ENCODE peak calls at places on chromosome 6, in ten cellular contexts. One of them, this sample, is unnamed.

GRCh38 chr6:90477366-90477765 is 109.5 kb downstream of the MAP3K7 start:
- DNase-seq in ovary: no peak
- DNase-seq in GM12892: no peak
- DNase-seq in amniotic stem cell: no peak
- DNase-seq in midbrain: no peak
- DNase-seq in Peyer's patch: no peak
- DNase-seq in NAMALWA: no peak
- DNase-seq in MCF 10A: no peak
- DNase-seq in GM06990: no peak
- DNase-seq in stimulated activated CD4-positive, alpha-beta T cell treated with anti-CD3 and anti-CD28 coated beads, Interleukin-12 subunit alpha, Interleukin-12 subunit beta, amount 100 ng/mL, for 24 hours: no peak
- DNase-seq in this sample: no peak

GRCh38 chr6:158703840-158704822 is 54.3 kb downstream of the SYTL3 start:
- DNase-seq in ovary: peak; percentile 83
- DNase-seq in GM12892: peak; percentile 90
- DNase-seq in amniotic stem cell: peak; percentile 28
- DNase-seq in midbrain: peak; percentile 72
- DNase-seq in Peyer's patch: peak; percentile 96
- DNase-seq in NAMALWA: peak; percentile 86
- DNase-seq in MCF 10A: peak; percentile 65
- DNase-seq in GM06990: peak; percentile 89
- DNase-seq in stimulated activated CD4-positive, alpha-beta T cell treated with anti-CD3 and anti-CD28 coated beads, Interleukin-12 subunit alpha, Interleukin-12 subunit beta, amount 100 ng/mL, for 24 hours: peak; percentile 46
- DNase-seq in this sample: no peak

GRCh38 chr6:41224800-41225199 is 3.3 kb upstream of the TREML4 start:
- DNase-seq in ovary: no peak
- DNase-seq in GM12892: no peak
- DNase-seq in amniotic stem cell: no peak
- DNase-seq in midbrain: no peak
- DNase-seq in Peyer's patch: no peak
- DNase-seq in NAMALWA: no peak
- DNase-seq in MCF 10A: no peak
- DNase-seq in GM06990: no peak
- DNase-seq in stimulated activated CD4-positive, alpha-beta T cell treated with anti-CD3 and anti-CD28 coated beads, Interleukin-12 subunit alpha, Interleukin-12 subunit beta, amount 100 ng/mL, for 24 hours: no peak
- DNase-seq in this sample: no peak

GRCh38 chr6:31713991-31714684 is 1.0 kb upstream of the LY6G6D start:
- DNase-seq in ovary: no peak
- DNase-seq in GM12892: no peak
- DNase-seq in amniotic stem cell: no peak
- DNase-seq in midbrain: no peak
- DNase-seq in Peyer's patch: no peak
- DNase-seq in NAMALWA: no peak
- DNase-seq in MCF 10A: no peak
- DNase-seq in GM06990: no peak
- DNase-seq in stimulated activated CD4-positive, alpha-beta T cell treated with anti-CD3 and anti-CD28 coated beads, Interleukin-12 subunit alpha, Interleukin-12 subunit beta, amount 100 ng/mL, for 24 hours: no peak
- DNase-seq in this sample: no peak

GRCh38 chr6:36633915-36634314 is 39.8 kb downstream of the SRSF3 start:
- DNase-seq in ovary: peak; percentile 77
- DNase-seq in GM12892: no peak
- DNase-seq in amniotic stem cell: peak; percentile 40
- DNase-seq in midbrain: no peak
- DNase-seq in Peyer's patch: peak; percentile 61
- DNase-seq in NAMALWA: no peak
- DNase-seq in MCF 10A: no peak
- DNase-seq in GM06990: no peak
- DNase-seq in stimulated activated CD4-positive, alpha-beta T cell treated with anti-CD3 and anti-CD28 coated beads, Interleukin-12 subunit alpha, Interleukin-12 subunit beta, amount 100 ng/mL, for 24 hours: no peak
- DNase-seq in this sample: peak; percentile 51

GRCh38 chr6:13730704-13731103 is 19.1 kb upstream of the RANBP9 start:
- DNase-seq in ovary: no peak
- DNase-seq in GM12892: no peak
- DNase-seq in amniotic stem cell: no peak
- DNase-seq in midbrain: no peak
- DNase-seq in Peyer's patch: no peak
- DNase-seq in NAMALWA: no peak
- DNase-seq in MCF 10A: no peak
- DNase-seq in GM06990: no peak
- DNase-seq in stimulated activated CD4-positive, alpha-beta T cell treated with anti-CD3 and anti-CD28 coated beads, Interleukin-12 subunit alpha, Interleukin-12 subunit beta, amount 100 ng/mL, for 24 hours: no peak
- DNase-seq in this sample: no peak

GRCh38 chr6:125140808-125141207 is 12.8 kb upstream of the TPD52L1 start:
- DNase-seq in ovary: no peak
- DNase-seq in GM12892: no peak
- DNase-seq in amniotic stem cell: no peak
- DNase-seq in midbrain: no peak
- DNase-seq in Peyer's patch: no peak
- DNase-seq in NAMALWA: no peak
- DNase-seq in MCF 10A: no peak
- DNase-seq in GM06990: no peak
- DNase-seq in stimulated activated CD4-positive, alpha-beta T cell treated with anti-CD3 and anti-CD28 coated beads, Interleukin-12 subunit alpha, Interleukin-12 subunit beta, amount 100 ng/mL, for 24 hours: no peak
- DNase-seq in this sample: no peak

GRCh38 chr6:52529311-52529710 is 47.5 kb downstream of the TRAM2 start:
- DNase-seq in ovary: no peak
- DNase-seq in GM12892: no peak
- DNase-seq in amniotic stem cell: no peak
- DNase-seq in midbrain: no peak
- DNase-seq in Peyer's patch: no peak
- DNase-seq in NAMALWA: no peak
- DNase-seq in MCF 10A: no peak
- DNase-seq in GM06990: no peak
- DNase-seq in stimulated activated CD4-positive, alpha-beta T cell treated with anti-CD3 and anti-CD28 coated beads, Interleukin-12 subunit alpha, Interleukin-12 subunit beta, amount 100 ng/mL, for 24 hours: no peak
- DNase-seq in this sample: no peak

GRCh38 chr6:167827062-167827587 is 414 bp downstream of the AFDN start:
- DNase-seq in ovary: peak; percentile 59
- DNase-seq in GM12892: peak; percentile 52
- DNase-seq in amniotic stem cell: no peak
- DNase-seq in midbrain: no peak
- DNase-seq in Peyer's patch: no peak
- DNase-seq in NAMALWA: peak; percentile 35
- DNase-seq in MCF 10A: no peak
- DNase-seq in GM06990: no peak
- DNase-seq in stimulated activated CD4-positive, alpha-beta T cell treated with anti-CD3 and anti-CD28 coated beads, Interleukin-12 subunit alpha, Interleukin-12 subunit beta, amount 100 ng/mL, for 24 hours: no peak
- DNase-seq in this sample: no peak

GRCh38 chr6:144675231-144675861 is 390.2 kb downstream of the UTRN start:
- DNase-seq in ovary: peak; percentile 24
- DNase-seq in GM12892: no peak
- DNase-seq in amniotic stem cell: no peak
- DNase-seq in midbrain: no peak
- DNase-seq in Peyer's patch: no peak
- DNase-seq in NAMALWA: no peak
- DNase-seq in MCF 10A: peak; percentile 68
- DNase-seq in GM06990: no peak
- DNase-seq in stimulated activated CD4-positive, alpha-beta T cell treated with anti-CD3 and anti-CD28 coated beads, Interleukin-12 subunit alpha, Interleukin-12 subunit beta, amount 100 ng/mL, for 24 hours: no peak
- DNase-seq in this sample: no peak

GRCh38 chr6:53151676-53152075 is 3.0 kb upstream of the GCM1 start:
- DNase-seq in ovary: no peak
- DNase-seq in GM12892: no peak
- DNase-seq in amniotic stem cell: no peak
- DNase-seq in midbrain: no peak
- DNase-seq in Peyer's patch: no peak
- DNase-seq in NAMALWA: peak; percentile 59
- DNase-seq in MCF 10A: peak; percentile 18
- DNase-seq in GM06990: peak; percentile 21
- DNase-seq in stimulated activated CD4-positive, alpha-beta T cell treated with anti-CD3 and anti-CD28 coated beads, Interleukin-12 subunit alpha, Interleukin-12 subunit beta, amount 100 ng/mL, for 24 hours: no peak
- DNase-seq in this sample: no peak

GRCh38 chr6:12182676-12183075 is 107.5 kb upstream of the EDN1 start:
- DNase-seq in ovary: no peak
- DNase-seq in GM12892: no peak
- DNase-seq in amniotic stem cell: no peak
- DNase-seq in midbrain: no peak
- DNase-seq in Peyer's patch: no peak
- DNase-seq in NAMALWA: no peak
- DNase-seq in MCF 10A: peak; percentile 15
- DNase-seq in GM06990: no peak
- DNase-seq in stimulated activated CD4-positive, alpha-beta T cell treated with anti-CD3 and anti-CD28 coated beads, Interleukin-12 subunit alpha, Interleukin-12 subunit beta, amount 100 ng/mL, for 24 hours: no peak
- DNase-seq in this sample: no peak

GRCh38 chr6:158039571-158040050 is 57.9 kb downstream of the SYNJ2 start:
- DNase-seq in ovary: no peak
- DNase-seq in GM12892: no peak
- DNase-seq in amniotic stem cell: no peak
- DNase-seq in midbrain: peak; percentile 34
- DNase-seq in Peyer's patch: no peak
- DNase-seq in NAMALWA: no peak
- DNase-seq in MCF 10A: no peak
- DNase-seq in GM06990: no peak
- DNase-seq in stimulated activated CD4-positive, alpha-beta T cell treated with anti-CD3 and anti-CD28 coated beads, Interleukin-12 subunit alpha, Interleukin-12 subunit beta, amount 100 ng/mL, for 24 hours: no peak
- DNase-seq in this sample: no peak

GRCh38 chr6:105452924-105453756 is 50.3 kb upstream of the PREP start:
- DNase-seq in ovary: no peak
- DNase-seq in GM12892: no peak
- DNase-seq in amniotic stem cell: no peak
- DNase-seq in midbrain: no peak
- DNase-seq in Peyer's patch: no peak
- DNase-seq in NAMALWA: peak; percentile 11
- DNase-seq in MCF 10A: no peak
- DNase-seq in GM06990: peak; percentile 26
- DNase-seq in stimulated activated CD4-positive, alpha-beta T cell treated with anti-CD3 and anti-CD28 coated beads, Interleukin-12 subunit alpha, Interleukin-12 subunit beta, amount 100 ng/mL, for 24 hours: no peak
- DNase-seq in this sample: no peak

GRCh38 chr6:154956771-154957522 is 38.2 kb upstream of the TIAM2 start:
- DNase-seq in ovary: no peak
- DNase-seq in GM12892: no peak
- DNase-seq in amniotic stem cell: no peak
- DNase-seq in midbrain: no peak
- DNase-seq in Peyer's patch: no peak
- DNase-seq in NAMALWA: no peak
- DNase-seq in MCF 10A: no peak
- DNase-seq in GM06990: no peak
- DNase-seq in stimulated activated CD4-positive, alpha-beta T cell treated with anti-CD3 and anti-CD28 coated beads, Interleukin-12 subunit alpha, Interleukin-12 subunit beta, amount 100 ng/mL, for 24 hours: no peak
- DNase-seq in this sample: no peak